ENCODE peak calls at places on chromosomes 4 and X, in seven cellular contexts. One of them, this sample, is unnamed.

GRCh38 chr4:24089831-24090531 is 200.1 kb upstream of the PPARGC1A start:
- DNase-seq in ACHN: no peak
- DNase-seq in stimulated activated CD8-positive, alpha-beta memory T cell treated with anti-CD3 and anti-CD28 coated beads, Interleukin-4, amount 100 ng/mL, for 24 hours: no peak
- DNase-seq in GM04504: no peak
- DNase-seq in RPMI8226: no peak
- DNase-seq in NCI-H69: no peak
- DNase-seq in upper lobe of right lung: no peak
- DNase-seq in this sample: no peak

GRCh38 chr4:175776217-175776616 is 35.8 kb downstream of the GPM6A start:
- DNase-seq in ACHN: peak
- DNase-seq in stimulated activated CD8-positive, alpha-beta memory T cell treated with anti-CD3 and anti-CD28 coated beads, Interleukin-4, amount 100 ng/mL, for 24 hours: no peak
- DNase-seq in GM04504: no peak
- DNase-seq in RPMI8226: peak
- DNase-seq in NCI-H69: peak
- DNase-seq in upper lobe of right lung: no peak
- DNase-seq in this sample: no peak

GRCh38 chrX:53317365-53318069 is 36.1 kb upstream of the IQSEC2 start:
- DNase-seq in ACHN: peak
- DNase-seq in stimulated activated CD8-positive, alpha-beta memory T cell treated with anti-CD3 and anti-CD28 coated beads, Interleukin-4, amount 100 ng/mL, for 24 hours: peak
- DNase-seq in GM04504: peak
- DNase-seq in RPMI8226: peak
- DNase-seq in NCI-H69: peak
- DNase-seq in upper lobe of right lung: peak
- DNase-seq in this sample: peak

GRCh38 chr4:96983830-96984229 is 1143.9 kb downstream of the PDHA2 start:
- DNase-seq in ACHN: peak
- DNase-seq in stimulated activated CD8-positive, alpha-beta memory T cell treated with anti-CD3 and anti-CD28 coated beads, Interleukin-4, amount 100 ng/mL, for 24 hours: no peak
- DNase-seq in GM04504: no peak
- DNase-seq in RPMI8226: no peak
- DNase-seq in NCI-H69: no peak
- DNase-seq in upper lobe of right lung: no peak
- DNase-seq in this sample: no peak

GRCh38 chrX:110425222-110425621 is 66.6 kb downstream of the RTL9 start:
- DNase-seq in ACHN: no peak
- DNase-seq in stimulated activated CD8-positive, alpha-beta memory T cell treated with anti-CD3 and anti-CD28 coated beads, Interleukin-4, amount 100 ng/mL, for 24 hours: no peak
- DNase-seq in GM04504: no peak
- DNase-seq in RPMI8226: no peak
- DNase-seq in NCI-H69: peak
- DNase-seq in upper lobe of right lung: no peak
- DNase-seq in this sample: no peak

GRCh38 chr4:25180524-25181131 is 20.4 kb upstream of the SEPSECS start:
- DNase-seq in ACHN: peak
- DNase-seq in stimulated activated CD8-positive, alpha-beta memory T cell treated with anti-CD3 and anti-CD28 coated beads, Interleukin-4, amount 100 ng/mL, for 24 hours: no peak
- DNase-seq in GM04504: no peak
- DNase-seq in RPMI8226: peak
- DNase-seq in NCI-H69: peak
- DNase-seq in upper lobe of right lung: no peak
- DNase-seq in this sample: no peak

GRCh38 chrX:119041175-119041574 is 31.6 kb upstream of the CT47C1 start:
- DNase-seq in ACHN: peak
- DNase-seq in stimulated activated CD8-positive, alpha-beta memory T cell treated with anti-CD3 and anti-CD28 coated beads, Interleukin-4, amount 100 ng/mL, for 24 hours: no peak
- DNase-seq in GM04504: peak
- DNase-seq in RPMI8226: no peak
- DNase-seq in NCI-H69: peak
- DNase-seq in upper lobe of right lung: no peak
- DNase-seq in this sample: no peak

GRCh38 chrX:115259238-115259875 is 25.5 kb upstream of the LRCH2 start:
- DNase-seq in ACHN: no peak
- DNase-seq in stimulated activated CD8-positive, alpha-beta memory T cell treated with anti-CD3 and anti-CD28 coated beads, Interleukin-4, amount 100 ng/mL, for 24 hours: no peak
- DNase-seq in GM04504: peak
- DNase-seq in RPMI8226: no peak
- DNase-seq in NCI-H69: no peak
- DNase-seq in upper lobe of right lung: no peak
- DNase-seq in this sample: no peak

GRCh38 chr4:8319731-8320385 is 50.3 kb downstream of the HTRA3 start:
- DNase-seq in ACHN: no peak
- DNase-seq in stimulated activated CD8-positive, alpha-beta memory T cell treated with anti-CD3 and anti-CD28 coated beads, Interleukin-4, amount 100 ng/mL, for 24 hours: no peak
- DNase-seq in GM04504: peak
- DNase-seq in RPMI8226: no peak
- DNase-seq in NCI-H69: no peak
- DNase-seq in upper lobe of right lung: peak
- DNase-seq in this sample: peak

GRCh38 chr4:183659919-183660318 is 826 bp downstream of the TRAPPC11 start:
- DNase-seq in ACHN: no peak
- DNase-seq in stimulated activated CD8-positive, alpha-beta memory T cell treated with anti-CD3 and anti-CD28 coated beads, Interleukin-4, amount 100 ng/mL, for 24 hours: no peak
- DNase-seq in GM04504: no peak
- DNase-seq in RPMI8226: no peak
- DNase-seq in NCI-H69: peak
- DNase-seq in upper lobe of right lung: no peak
- DNase-seq in this sample: no peak

GRCh38 chrX:41538707-41539106 is 91.6 kb downstream of the NYX start:
- DNase-seq in ACHN: no peak
- DNase-seq in stimulated activated CD8-positive, alpha-beta memory T cell treated with anti-CD3 and anti-CD28 coated beads, Interleukin-4, amount 100 ng/mL, for 24 hours: no peak
- DNase-seq in GM04504: no peak
- DNase-seq in RPMI8226: no peak
- DNase-seq in NCI-H69: no peak
- DNase-seq in upper lobe of right lung: no peak
- DNase-seq in this sample: no peak

GRCh38 chrX:153869473-153870287 is 16.3 kb downstream of the L1CAM start:
- DNase-seq in ACHN: no peak
- DNase-seq in stimulated activated CD8-positive, alpha-beta memory T cell treated with anti-CD3 and anti-CD28 coated beads, Interleukin-4, amount 100 ng/mL, for 24 hours: no peak
- DNase-seq in GM04504: no peak
- DNase-seq in RPMI8226: no peak
- DNase-seq in NCI-H69: no peak
- DNase-seq in upper lobe of right lung: no peak
- DNase-seq in this sample: peak

GRCh38 chrX:14497184-14497666 is 32.1 kb upstream of the GLRA2 start:
- DNase-seq in ACHN: peak
- DNase-seq in stimulated activated CD8-positive, alpha-beta memory T cell treated with anti-CD3 and anti-CD28 coated beads, Interleukin-4, amount 100 ng/mL, for 24 hours: no peak
- DNase-seq in GM04504: no peak
- DNase-seq in RPMI8226: peak
- DNase-seq in NCI-H69: no peak
- DNase-seq in upper lobe of right lung: no peak
- DNase-seq in this sample: no peak

GRCh38 chr4:6188687-6189305 is 11.6 kb downstream of the JAKMIP1 start:
- DNase-seq in ACHN: no peak
- DNase-seq in stimulated activated CD8-positive, alpha-beta memory T cell treated with anti-CD3 and anti-CD28 coated beads, Interleukin-4, amount 100 ng/mL, for 24 hours: no peak
- DNase-seq in GM04504: no peak
- DNase-seq in RPMI8226: no peak
- DNase-seq in NCI-H69: no peak
- DNase-seq in upper lobe of right lung: no peak
- DNase-seq in this sample: no peak

GRCh38 chr4:5391492-5391891 is 316.9 kb downstream of the EVC2 start:
- DNase-seq in ACHN: no peak
- DNase-seq in stimulated activated CD8-positive, alpha-beta memory T cell treated with anti-CD3 and anti-CD28 coated beads, Interleukin-4, amount 100 ng/mL, for 24 hours: no peak
- DNase-seq in GM04504: no peak
- DNase-seq in RPMI8226: no peak
- DNase-seq in NCI-H69: no peak
- DNase-seq in upper lobe of right lung: no peak
- DNase-seq in this sample: peak

GRCh38 chrX:24479924-24480722 is 15.0 kb downstream of the PDK3 start:
- DNase-seq in ACHN: no peak
- DNase-seq in stimulated activated CD8-positive, alpha-beta memory T cell treated with anti-CD3 and anti-CD28 coated beads, Interleukin-4, amount 100 ng/mL, for 24 hours: peak
- DNase-seq in GM04504: no peak
- DNase-seq in RPMI8226: peak
- DNase-seq in NCI-H69: peak
- DNase-seq in upper lobe of right lung: peak
- DNase-seq in this sample: peak

GRCh38 chr4:98653006-98653405 is 5.4 kb downstream of the TSPAN5 start:
- DNase-seq in ACHN: no peak
- DNase-seq in stimulated activated CD8-positive, alpha-beta memory T cell treated with anti-CD3 and anti-CD28 coated beads, Interleukin-4, amount 100 ng/mL, for 24 hours: no peak
- DNase-seq in GM04504: peak
- DNase-seq in RPMI8226: no peak
- DNase-seq in NCI-H69: no peak
- DNase-seq in upper lobe of right lung: no peak
- DNase-seq in this sample: no peak

GRCh38 chr4:183337349-183337748 is 15.1 kb upstream of the CLDN24 start:
- DNase-seq in ACHN: no peak
- DNase-seq in stimulated activated CD8-positive, alpha-beta memory T cell treated with anti-CD3 and anti-CD28 coated beads, Interleukin-4, amount 100 ng/mL, for 24 hours: no peak
- DNase-seq in GM04504: no peak
- DNase-seq in RPMI8226: no peak
- DNase-seq in NCI-H69: no peak
- DNase-seq in upper lobe of right lung: no peak
- DNase-seq in this sample: peak